ENCODE peak calls at places on chromosomes 12 and 14, in five cellular contexts. One of them, this sample, is unnamed.

GRCh38 chr12:93032748-93033147 is 103.7 kb upstream of the EEA1 start:
- DNase-seq in endothelial cell of umbilical vein: peak; percentile 98
- DNase-seq in GM12878: no peak
- DNase-seq in HepG2: no peak
- DNase-seq in HCT116: no peak
- DNase-seq in this sample: no peak

GRCh38 chr14:63853831-63854293 is 1.1 kb downstream of the SYNE2 start:
- DNase-seq in HCT116: no peak
- DNase-seq in endothelial cell of umbilical vein: peak; percentile 80
- DNase-seq in GM12878: no peak
- DNase-seq in HepG2: peak; percentile 20
- DNase-seq in this sample: peak; percentile 46

GRCh38 chr12:132524405-132524804 is 34.5 kb downstream of the FBRSL1 start:
- DNase-seq in HepG2: no peak
- DNase-seq in HCT116: no peak
- DNase-seq in GM12878: no peak
- DNase-seq in endothelial cell of umbilical vein: no peak
- DNase-seq in this sample: no peak

GRCh38 chr12:65657635-65658034 is 166.6 kb upstream of the HMGA2 start:
- DNase-seq in HCT116: no peak
- DNase-seq in GM12878: no peak
- DNase-seq in HepG2: no peak
- DNase-seq in endothelial cell of umbilical vein: no peak
- DNase-seq in this sample: no peak

GRCh38 chr12:18703916-18704315 is 33.9 kb downstream of the PLCZ1 start:
- DNase-seq in HepG2: no peak
- DNase-seq in GM12878: no peak
- DNase-seq in HCT116: no peak
- DNase-seq in endothelial cell of umbilical vein: no peak
- DNase-seq in this sample: peak; percentile 26

GRCh38 chr12:26197832-26198231 is 2.5 kb downstream of the SSPN start:
- DNase-seq in GM12878: no peak
- DNase-seq in HCT116: no peak
- DNase-seq in endothelial cell of umbilical vein: no peak
- DNase-seq in HepG2: no peak
- DNase-seq in this sample: no peak

GRCh38 chr14:73188501-73188903 is 48.8 kb upstream of the PAPLN start:
- DNase-seq in endothelial cell of umbilical vein: no peak
- DNase-seq in HepG2: no peak
- DNase-seq in HCT116: no peak
- DNase-seq in GM12878: no peak
- DNase-seq in this sample: no peak

GRCh38 chr14:20403521-20403920 is 9.8 kb downstream of the TEP1 start:
- DNase-seq in endothelial cell of umbilical vein: no peak
- DNase-seq in HCT116: no peak
- DNase-seq in HepG2: no peak
- DNase-seq in GM12878: no peak
- DNase-seq in this sample: no peak

GRCh38 chr12:11171953-11172675 is 1.1 kb downstream of the SMIM10L1 start:
- DNase-seq in HepG2: peak; percentile 6
- DNase-seq in GM12878: no peak
- DNase-seq in endothelial cell of umbilical vein: no peak
- DNase-seq in HCT116: no peak
- DNase-seq in this sample: peak; percentile 43

GRCh38 chr14:30375280-30375892 is 183.6 kb upstream of the G2E3 start:
- DNase-seq in HepG2: peak; percentile 76
- DNase-seq in endothelial cell of umbilical vein: peak; percentile 68
- DNase-seq in HCT116: peak; percentile 39
- DNase-seq in GM12878: no peak
- DNase-seq in this sample: peak; percentile 81

GRCh38 chr14:90140956-90141316 is 79.1 kb downstream of the KCNK13 start:
- DNase-seq in HepG2: no peak
- DNase-seq in HCT116: no peak
- DNase-seq in GM12878: no peak
- DNase-seq in endothelial cell of umbilical vein: peak; percentile 61
- DNase-seq in this sample: peak; percentile 7

GRCh38 chr12:49518914-49519573 is 19.8 kb upstream of the KCNH3 start:
- DNase-seq in HCT116: no peak
- DNase-seq in HepG2: no peak
- DNase-seq in endothelial cell of umbilical vein: peak; percentile 73
- DNase-seq in GM12878: no peak
- DNase-seq in this sample: no peak

GRCh38 chr14:94555991-94556390 is 5.3 kb upstream of the SERPINA4 start:
- DNase-seq in GM12878: no peak
- DNase-seq in endothelial cell of umbilical vein: no peak
- DNase-seq in HCT116: no peak
- DNase-seq in HepG2: no peak
- DNase-seq in this sample: no peak

GRCh38 chr12:25009511-25010092 is 60.7 kb upstream of the BCAT1 start:
- DNase-seq in HCT116: no peak
- DNase-seq in endothelial cell of umbilical vein: no peak
- DNase-seq in HepG2: no peak
- DNase-seq in GM12878: no peak
- DNase-seq in this sample: no peak

GRCh38 chr12:122052285-122052684 is 26.3 kb upstream of the MLXIP start:
- DNase-seq in endothelial cell of umbilical vein: no peak
- DNase-seq in GM12878: no peak
- DNase-seq in HepG2: no peak
- DNase-seq in HCT116: no peak
- DNase-seq in this sample: no peak

GRCh38 chr12:49541911-49542505 is 3.2 kb downstream of the KCNH3 start:
- DNase-seq in HepG2: no peak
- DNase-seq in GM12878: no peak
- DNase-seq in HCT116: no peak
- DNase-seq in endothelial cell of umbilical vein: no peak
- DNase-seq in this sample: no peak

GRCh38 chr12:117494833-117495714 is 133.6 kb upstream of the NOS1 start:
- DNase-seq in HCT116: no peak
- DNase-seq in GM12878: no peak
- DNase-seq in endothelial cell of umbilical vein: no peak
- DNase-seq in HepG2: peak; percentile 10
- DNase-seq in this sample: peak; percentile 23

GRCh38 chr14:49893309-49894213 is 679 bp downstream of the ARF6 start:
- DNase-seq in HCT116: no peak
- DNase-seq in HepG2: no peak
- DNase-seq in endothelial cell of umbilical vein: peak; percentile 42
- DNase-seq in GM12878: no peak
- DNase-seq in this sample: peak; percentile 22

GRCh38 chr14:71693373-71693772 is 238.9 kb upstream of the RGS6 start:
- DNase-seq in endothelial cell of umbilical vein: no peak
- DNase-seq in HepG2: no peak
- DNase-seq in GM12878: no peak
- DNase-seq in HCT116: no peak
- DNase-seq in this sample: no peak

GRCh38 chr12:29901585-29901984 is 117.8 kb upstream of the TMTC1 start:
- DNase-seq in HepG2: peak; percentile 2
- DNase-seq in HCT116: no peak
- DNase-seq in endothelial cell of umbilical vein: no peak
- DNase-seq in GM12878: no peak
- DNase-seq in this sample: peak; percentile 82

GRCh38 chr14:104589338-104590195 is 10.0 kb downstream of the C14orf180 start:
- DNase-seq in endothelial cell of umbilical vein: no peak
- DNase-seq in HepG2: no peak
- DNase-seq in HCT116: no peak
- DNase-seq in GM12878: no peak
- DNase-seq in this sample: no peak

GRCh38 chr14:35332517-35333346 is 40.5 kb downstream of the PSMA6 start:
- DNase-seq in endothelial cell of umbilical vein: no peak
- DNase-seq in HCT116: no peak
- DNase-seq in HepG2: no peak
- DNase-seq in GM12878: no peak
- DNase-seq in this sample: peak; percentile 19

GRCh38 chr14:92651106-92651792 is 97.2 kb downstream of the LGMN start:
- DNase-seq in GM12878: peak; percentile 76
- DNase-seq in endothelial cell of umbilical vein: no peak
- DNase-seq in HepG2: no peak
- DNase-seq in HCT116: no peak
- DNase-seq in this sample: no peak

GRCh38 chr14:100622234-100622633 is 35.0 kb upstream of the BEGAIN start:
- DNase-seq in endothelial cell of umbilical vein: no peak
- DNase-seq in HCT116: no peak
- DNase-seq in GM12878: no peak
- DNase-seq in HepG2: no peak
- DNase-seq in this sample: no peak

GRCh38 chr14:51575225-51576111 is 76.2 kb upstream of the FRMD6 start:
- DNase-seq in GM12878: no peak
- DNase-seq in endothelial cell of umbilical vein: no peak
- DNase-seq in HCT116: no peak
- DNase-seq in HepG2: peak; percentile 60
- DNase-seq in this sample: peak; percentile 22

GRCh38 chr12:64180951-64181350 is 41.1 kb downstream of the KICS2 start:
- DNase-seq in HepG2: no peak
- DNase-seq in HCT116: peak; percentile 19
- DNase-seq in endothelial cell of umbilical vein: peak; percentile 69
- DNase-seq in GM12878: no peak
- DNase-seq in this sample: no peak

GRCh38 chr12:91335724-91336123 is 153.1 kb upstream of the DCN start:
- DNase-seq in HepG2: no peak
- DNase-seq in endothelial cell of umbilical vein: no peak
- DNase-seq in GM12878: no peak
- DNase-seq in HCT116: no peak
- DNase-seq in this sample: no peak

DNA sequence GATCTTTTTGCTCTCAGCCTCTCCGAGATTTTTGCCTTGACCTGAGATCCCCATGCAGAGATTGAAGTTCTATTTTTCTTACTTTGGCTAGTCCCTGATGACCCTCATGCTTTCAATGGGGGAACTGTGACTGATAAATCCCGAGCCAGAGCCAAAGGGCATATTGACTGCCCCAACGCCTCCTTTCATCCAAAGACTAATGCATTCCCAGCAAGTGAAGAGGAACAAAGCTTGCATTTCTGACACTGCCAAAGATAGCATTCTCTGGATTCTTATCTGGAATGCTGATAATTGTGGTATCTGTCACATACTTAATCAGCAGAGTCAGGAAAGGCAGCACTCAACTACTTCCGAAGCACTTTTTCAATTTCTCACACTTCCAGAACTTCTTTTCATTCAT is 152.3 kb upstream of the EGLN3 start:
- DNase-seq in HepG2: peak; percentile 63
- DNase-seq in HCT116: no peak
- DNase-seq in GM12878: no peak
- DNase-seq in endothelial cell of umbilical vein: no peak
- DNase-seq in this sample: no peak
- TF ChIP-seq POLR2AphosphoS5 in HepG2: no peak
- TF ChIP-seq POLR2AphosphoS5 in HCT116: no peak
- TF ChIP-seq POLR2AphosphoS5 in GM12878: no peak
- TF ChIP-seq POLR2AphosphoS5 in endothelial cell of umbilical vein: no peak
- TF ChIP-seq POLR2AphosphoS5 in this sample: no peak

GRCh38 chr12:62249419-62249818 is 10.8 kb upstream of the USP15 start:
- DNase-seq in GM12878: no peak
- DNase-seq in HepG2: no peak
- DNase-seq in HCT116: no peak
- DNase-seq in endothelial cell of umbilical vein: no peak
- DNase-seq in this sample: no peak

GRCh38 chr12:62251609-62251958 is 8.6 kb upstream of the USP15 start:
- DNase-seq in GM12878: no peak
- DNase-seq in endothelial cell of umbilical vein: no peak
- DNase-seq in HCT116: no peak
- DNase-seq in HepG2: no peak
- DNase-seq in this sample: no peak

GRCh38 chr12:62252576-62252975 is 7.6 kb upstream of the USP15 start:
- DNase-seq in HepG2: no peak
- DNase-seq in endothelial cell of umbilical vein: no peak
- DNase-seq in GM12878: no peak
- DNase-seq in HCT116: no peak
- DNase-seq in this sample: no peak

GRCh38 chr12:62248873-62249272 is 11.3 kb upstream of the USP15 start:
- DNase-seq in HCT116: no peak
- DNase-seq in endothelial cell of umbilical vein: no peak
- DNase-seq in HepG2: no peak
- DNase-seq in GM12878: no peak
- DNase-seq in this sample: no peak

GRCh38 chr12:62250671-62251608 is 9.3 kb upstream of the USP15 start:
- DNase-seq in GM12878: peak; percentile 39
- DNase-seq in endothelial cell of umbilical vein: no peak
- DNase-seq in HCT116: no peak
- DNase-seq in HepG2: no peak
- DNase-seq in this sample: no peak
- H3K4me2 ChIP-seq in GM12878: peak overlapping the region; percentile 82
- H3K4me2 ChIP-seq in endothelial cell of umbilical vein: no peak overlapping the region
- H3K4me2 ChIP-seq in HCT116: no peak overlapping the region
- H3K4me2 ChIP-seq in HepG2: no peak overlapping the region
- H3K4me2 ChIP-seq in this sample: no peak overlapping the region

GRCh38 chr14:22883191-22883976 is at the start of gene REM2:
- DNase-seq in endothelial cell of umbilical vein: no peak
- DNase-seq in GM12878: no peak
- DNase-seq in HCT116: no peak
- DNase-seq in HepG2: no peak
- DNase-seq in this sample: peak; percentile 51
- TF ChIP-seq POLR2AphosphoS5 in endothelial cell of umbilical vein: no peak
- TF ChIP-seq POLR2AphosphoS5 in GM12878: no peak
- TF ChIP-seq POLR2AphosphoS5 in HCT116: no peak
- TF ChIP-seq POLR2AphosphoS5 in HepG2: no peak
- TF ChIP-seq POLR2AphosphoS5 in this sample: peak; percentile 17

GRCh38 chr12:33182485-33182884 is 257.1 kb downstream of the SYT10 start:
- DNase-seq in HepG2: no peak
- DNase-seq in HCT116: no peak
- DNase-seq in GM12878: no peak
- DNase-seq in endothelial cell of umbilical vein: no peak
- DNase-seq in this sample: no peak
- H3K4me2 ChIP-seq in HepG2: no peak overlapping the region
- H3K4me2 ChIP-seq in HCT116: no peak overlapping the region
- H3K4me2 ChIP-seq in GM12878: no peak overlapping the region
- H3K4me2 ChIP-seq in endothelial cell of umbilical vein: no peak overlapping the region
- H3K4me2 ChIP-seq in this sample: no peak overlapping the region

GRCh38 chr12:81333812-81334211 is 255.9 kb downstream of the ACSS3 start:
- DNase-seq in HepG2: no peak
- DNase-seq in GM12878: no peak
- DNase-seq in endothelial cell of umbilical vein: no peak
- DNase-seq in HCT116: no peak
- DNase-seq in this sample: no peak
- TF ChIP-seq POLR2AphosphoS5 in HepG2: no peak
- TF ChIP-seq POLR2AphosphoS5 in GM12878: no peak
- TF ChIP-seq POLR2AphosphoS5 in endothelial cell of umbilical vein: no peak
- TF ChIP-seq POLR2AphosphoS5 in HCT116: no peak
- TF ChIP-seq POLR2AphosphoS5 in this sample: no peak

DNA sequence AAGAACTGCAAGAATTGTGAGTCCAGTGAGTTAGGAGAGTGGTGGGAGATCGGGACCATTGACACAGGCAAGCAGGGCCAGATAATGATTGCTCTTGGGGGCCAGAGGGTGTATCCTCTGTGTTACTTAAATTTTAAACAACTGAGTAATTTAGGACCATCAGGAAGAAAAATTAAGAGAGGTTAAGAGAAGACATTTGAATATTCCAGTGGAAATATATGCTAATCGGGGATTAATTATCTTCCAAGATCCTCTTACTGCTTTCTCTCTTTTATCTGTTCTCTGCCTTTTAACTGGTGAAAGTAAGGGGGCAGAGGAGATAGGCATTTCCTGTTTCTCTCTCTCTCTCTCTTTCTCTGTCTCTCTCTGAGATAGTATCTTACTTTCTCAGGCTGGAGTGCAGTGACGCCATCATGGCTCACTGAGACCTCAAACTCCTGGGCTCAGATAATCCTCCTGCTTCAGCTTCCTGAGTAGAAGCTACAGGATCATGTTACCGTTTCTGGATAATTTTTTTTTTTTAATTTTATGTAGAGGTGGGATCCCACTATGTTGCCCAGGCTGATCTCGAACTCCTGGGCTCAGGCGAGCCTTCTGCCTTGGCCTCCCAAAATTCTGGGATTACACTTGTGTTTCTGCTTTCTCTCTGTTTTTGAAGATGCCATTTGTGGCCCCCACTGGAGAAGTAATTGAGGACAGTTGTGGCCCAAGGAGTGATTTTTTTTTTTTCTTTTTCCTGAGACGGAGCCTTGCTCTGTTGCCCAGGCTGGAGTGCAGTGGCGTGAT is 85.1 kb downstream of the DIP2B start:
- DNase-seq in endothelial cell of umbilical vein: peak; percentile 63
- DNase-seq in HCT116: no peak
- DNase-seq in GM12878: no peak
- DNase-seq in HepG2: no peak
- DNase-seq in this sample: no peak
- H3K4me2 ChIP-seq in endothelial cell of umbilical vein: peak overlapping the region; percentile 64
- H3K4me2 ChIP-seq in HCT116: no peak overlapping the region
- H3K4me2 ChIP-seq in GM12878: no peak overlapping the region
- H3K4me2 ChIP-seq in HepG2: no peak overlapping the region
- H3K4me2 ChIP-seq in this sample: no peak overlapping the region

This sample was measured in GM23338.